ENCODE peak calls at places on chromosomes 7 and 10, in seven cellular contexts. W is DMS79, H is iris pigment epithelial cell, R is keratinocyte, B is NCI-H446 treated with DMSO at 0.1 percent for 48 hours, E is NCI-H1105 treated with DMSO at 0.1 percent for 48 hours, D is SJCRH30. A is an unnamed sample.

GRCh38 chr10:48765527-48765926 is 80.9 kb downstream of the WDFY4 start:
- DNase-seq in W (no peak), H (no peak), R (no peak), B (no peak), E (no peak), D (no peak), A (no peak)

GRCh38 chr10:87761892-87762291 is 56.1 kb downstream of the ATAD1 start:
- DNase-seq in W (no peak), H (peak; percentile 92), R (no peak), B (no peak), E (no peak), D (peak; percentile 3), A (no peak)

GRCh38 chr7:72080865-72081264 is 331.3 kb downstream of the CALN1 start:
- DNase-seq in W (no peak), H (no peak), R (no peak), B (no peak), E (no peak), D (no peak), A (no peak)

GRCh38 chr10:29412452-29413004 is 123.7 kb downstream of the LYZL1 start:
- DNase-seq in W (no peak), H (peak; percentile 68), R (no peak), B (no peak), E (no peak), D (no peak), A (no peak)

GRCh38 chr7:47470567-47471357 is 111.1 kb downstream of the TNS3 start:
- DNase-seq in W (no peak), H (no peak), R (no peak), B (no peak), E (peak; percentile 85), D (no peak), A (no peak)

GRCh38 chr10:22460101-22460500 is 114.8 kb downstream of the SPAG6 start:
- DNase-seq in W (no peak), H (no peak), R (no peak), B (no peak), E (no peak), D (no peak), A (no peak)

GRCh38 chr7:158446281-158446680 is 141.3 kb downstream of the PTPRN2 start:
- DNase-seq in W (no peak), H (no peak), R (no peak), B (no peak), E (no peak), D (no peak), A (no peak)

GRCh38 chr7:94087664-94088352 is 83.7 kb upstream of the BET1 start:
- DNase-seq in W (peak; percentile 36), H (peak; percentile 82), R (peak; percentile 23), B (peak; percentile 1), E (peak; percentile 73), D (peak; percentile 80), A (peak; percentile 53)